ENCODE peak calls at places on chromosomes 2 and 18, in nine cellular contexts. One of them, this sample, is unnamed.

GRCh38 chr18:45222200-45222599 is 393.1 kb upstream of the SLC14A2 start:
- DNase-seq in effector memory CD4-positive, alpha-beta T cell: no peak
- DNase-seq in aorta: no peak
- DNase-seq in H7: no peak
- DNase-seq in astrocyte of the spinal cord: no peak
- DNase-seq in uterus: no peak
- DNase-seq in OCI-LY7: no peak
- DNase-seq in GM23338: no peak
- DNase-seq in GM23248: no peak
- DNase-seq in this sample: no peak

GRCh38 chr2:65114921-65115320 is 15.0 kb downstream of the RAB1A start:
- DNase-seq in astrocyte of the spinal cord: no peak
- DNase-seq in GM23338: no peak
- DNase-seq in effector memory CD4-positive, alpha-beta T cell: no peak
- DNase-seq in uterus: no peak
- DNase-seq in GM23248: no peak
- DNase-seq in aorta: no peak
- DNase-seq in OCI-LY7: no peak
- DNase-seq in H7: no peak
- DNase-seq in this sample: no peak

GRCh38 chr2:20674974-20675679 is 8.2 kb downstream of the GDF7 start:
- DNase-seq in aorta: peak; percentile 94
- DNase-seq in effector memory CD4-positive, alpha-beta T cell: no peak
- DNase-seq in H7: peak; percentile 28
- DNase-seq in uterus: peak; percentile 83
- DNase-seq in astrocyte of the spinal cord: peak; percentile 77
- DNase-seq in GM23248: peak; percentile 90
- DNase-seq in OCI-LY7: no peak
- DNase-seq in GM23338: no peak
- DNase-seq in this sample: no peak

GRCh38 chr2:24920813-24921441 is 890 bp upstream of the ADCY3 start:
- DNase-seq in GM23248: no peak
- DNase-seq in effector memory CD4-positive, alpha-beta T cell: no peak
- DNase-seq in uterus: no peak
- DNase-seq in OCI-LY7: peak; percentile 43
- DNase-seq in GM23338: peak; percentile 64
- DNase-seq in astrocyte of the spinal cord: no peak
- DNase-seq in aorta: peak; percentile 49
- DNase-seq in H7: peak; percentile 78
- DNase-seq in this sample: no peak

GRCh38 chr18:75128051-75128605 is 80.8 kb downstream of the PTGR3 start:
- DNase-seq in uterus: no peak
- DNase-seq in astrocyte of the spinal cord: no peak
- DNase-seq in OCI-LY7: no peak
- DNase-seq in effector memory CD4-positive, alpha-beta T cell: no peak
- DNase-seq in GM23338: no peak
- DNase-seq in GM23248: no peak
- DNase-seq in aorta: no peak
- DNase-seq in H7: peak; percentile 12
- DNase-seq in this sample: no peak

GRCh38 chr2:160051374-160051800 is 11.0 kb downstream of the PLA2R1 start:
- DNase-seq in GM23338: no peak
- DNase-seq in OCI-LY7: no peak
- DNase-seq in astrocyte of the spinal cord: no peak
- DNase-seq in H7: no peak
- DNase-seq in effector memory CD4-positive, alpha-beta T cell: no peak
- DNase-seq in uterus: no peak
- DNase-seq in GM23248: peak; percentile 57
- DNase-seq in aorta: no peak
- DNase-seq in this sample: no peak

GRCh38 chr18:58241877-58242276 is 197.9 kb downstream of the NEDD4L start:
- DNase-seq in aorta: no peak
- DNase-seq in H7: no peak
- DNase-seq in OCI-LY7: no peak
- DNase-seq in uterus: no peak
- DNase-seq in astrocyte of the spinal cord: peak; percentile 86
- DNase-seq in GM23248: peak; percentile 99
- DNase-seq in effector memory CD4-positive, alpha-beta T cell: no peak
- DNase-seq in GM23338: no peak
- DNase-seq in this sample: no peak

GRCh38 chr2:46545015-46545839 is 65.9 kb downstream of the TMEM247 start:
- DNase-seq in effector memory CD4-positive, alpha-beta T cell: no peak
- DNase-seq in GM23338: no peak
- DNase-seq in H7: no peak
- DNase-seq in GM23248: no peak
- DNase-seq in OCI-LY7: no peak
- DNase-seq in aorta: no peak
- DNase-seq in astrocyte of the spinal cord: no peak
- DNase-seq in uterus: no peak
- DNase-seq in this sample: no peak

GRCh38 chr2:128319457-128319772 is 747 bp upstream of the HS6ST1 start:
- DNase-seq in astrocyte of the spinal cord: no peak
- DNase-seq in OCI-LY7: no peak
- DNase-seq in uterus: no peak
- DNase-seq in H7: no peak
- DNase-seq in aorta: no peak
- DNase-seq in GM23338: no peak
- DNase-seq in effector memory CD4-positive, alpha-beta T cell: no peak
- DNase-seq in GM23248: no peak
- DNase-seq in this sample: no peak
- H3K4me3 ChIP-seq in astrocyte of the spinal cord: peak overlapping the region; percentile 49
- H3K4me3 ChIP-seq in OCI-LY7: no peak overlapping the region
- H3K4me3 ChIP-seq in uterus: peak overlapping the region; percentile 65
- H3K4me3 ChIP-seq in H7: peak overlapping the region; percentile 72
- H3K4me3 ChIP-seq in aorta: no peak overlapping the region
- H3K4me3 ChIP-seq in GM23338: peak overlapping the region; percentile 67
- H3K4me3 ChIP-seq in effector memory CD4-positive, alpha-beta T cell: peak overlapping the region; percentile 72
- H3K4me3 ChIP-seq in GM23248: peak overlapping the region; percentile 75
- H3K4me3 ChIP-seq in this sample: peak overlapping the region; percentile 57

GRCh38 chr2:17558878-17559277 is 18.4 kb downstream of the VSNL1 start:
- DNase-seq in uterus: no peak
- DNase-seq in GM23248: no peak
- DNase-seq in GM23338: peak; percentile 35
- DNase-seq in effector memory CD4-positive, alpha-beta T cell: no peak
- DNase-seq in astrocyte of the spinal cord: no peak
- DNase-seq in aorta: no peak
- DNase-seq in H7: peak; percentile 20
- DNase-seq in OCI-LY7: no peak
- DNase-seq in this sample: no peak
- H3K4me3 ChIP-seq in uterus: no peak overlapping the region
- H3K4me3 ChIP-seq in GM23248: no peak overlapping the region
- H3K4me3 ChIP-seq in GM23338: no peak overlapping the region
- H3K4me3 ChIP-seq in effector memory CD4-positive, alpha-beta T cell: no peak overlapping the region
- H3K4me3 ChIP-seq in astrocyte of the spinal cord: no peak overlapping the region
- H3K4me3 ChIP-seq in aorta: no peak overlapping the region
- H3K4me3 ChIP-seq in H7: no peak overlapping the region
- H3K4me3 ChIP-seq in OCI-LY7: no peak overlapping the region
- H3K4me3 ChIP-seq in this sample: no peak overlapping the region

GRCh38 chr2:145845207-145845894 is 1325.4 kb upstream of the ZEB2 start:
- DNase-seq in OCI-LY7: peak; percentile 18
- DNase-seq in aorta: no peak
- DNase-seq in H7: no peak
- DNase-seq in uterus: no peak
- DNase-seq in GM23338: no peak
- DNase-seq in astrocyte of the spinal cord: no peak
- DNase-seq in effector memory CD4-positive, alpha-beta T cell: no peak
- DNase-seq in GM23248: peak; percentile 28
- DNase-seq in this sample: no peak
- H3K4me3 ChIP-seq in OCI-LY7: no peak overlapping the region
- H3K4me3 ChIP-seq in aorta: no peak overlapping the region
- H3K4me3 ChIP-seq in H7: no peak overlapping the region
- H3K4me3 ChIP-seq in uterus: no peak overlapping the region
- H3K4me3 ChIP-seq in GM23338: no peak overlapping the region
- H3K4me3 ChIP-seq in astrocyte of the spinal cord: no peak overlapping the region
- H3K4me3 ChIP-seq in effector memory CD4-positive, alpha-beta T cell: no peak overlapping the region
- H3K4me3 ChIP-seq in GM23248: no peak overlapping the region
- H3K4me3 ChIP-seq in this sample: no peak overlapping the region

GRCh38 chr2:147530033-147530432 is 314.8 kb upstream of the ACVR2A start:
- DNase-seq in GM23248: no peak
- DNase-seq in uterus: no peak
- DNase-seq in astrocyte of the spinal cord: no peak
- DNase-seq in effector memory CD4-positive, alpha-beta T cell: no peak
- DNase-seq in aorta: no peak
- DNase-seq in OCI-LY7: no peak
- DNase-seq in H7: no peak
- DNase-seq in GM23338: no peak
- DNase-seq in this sample: no peak

GRCh38 chr2:147523415-147523814 is 321.4 kb upstream of the ACVR2A start:
- DNase-seq in effector memory CD4-positive, alpha-beta T cell: no peak
- DNase-seq in uterus: no peak
- DNase-seq in OCI-LY7: no peak
- DNase-seq in astrocyte of the spinal cord: no peak
- DNase-seq in H7: no peak
- DNase-seq in aorta: no peak
- DNase-seq in GM23248: no peak
- DNase-seq in GM23338: no peak
- DNase-seq in this sample: no peak

GRCh38 chr2:147524912-147525311 is 319.9 kb upstream of the ACVR2A start:
- DNase-seq in OCI-LY7: no peak
- DNase-seq in astrocyte of the spinal cord: no peak
- DNase-seq in effector memory CD4-positive, alpha-beta T cell: no peak
- DNase-seq in GM23338: no peak
- DNase-seq in GM23248: no peak
- DNase-seq in uterus: no peak
- DNase-seq in aorta: no peak
- DNase-seq in H7: no peak
- DNase-seq in this sample: no peak

GRCh38 chr2:147521936-147522335 is 322.9 kb upstream of the ACVR2A start:
- DNase-seq in GM23248: peak; percentile 5
- DNase-seq in OCI-LY7: no peak
- DNase-seq in aorta: no peak
- DNase-seq in effector memory CD4-positive, alpha-beta T cell: no peak
- DNase-seq in astrocyte of the spinal cord: no peak
- DNase-seq in H7: no peak
- DNase-seq in uterus: no peak
- DNase-seq in GM23338: no peak
- DNase-seq in this sample: no peak

DNA sequence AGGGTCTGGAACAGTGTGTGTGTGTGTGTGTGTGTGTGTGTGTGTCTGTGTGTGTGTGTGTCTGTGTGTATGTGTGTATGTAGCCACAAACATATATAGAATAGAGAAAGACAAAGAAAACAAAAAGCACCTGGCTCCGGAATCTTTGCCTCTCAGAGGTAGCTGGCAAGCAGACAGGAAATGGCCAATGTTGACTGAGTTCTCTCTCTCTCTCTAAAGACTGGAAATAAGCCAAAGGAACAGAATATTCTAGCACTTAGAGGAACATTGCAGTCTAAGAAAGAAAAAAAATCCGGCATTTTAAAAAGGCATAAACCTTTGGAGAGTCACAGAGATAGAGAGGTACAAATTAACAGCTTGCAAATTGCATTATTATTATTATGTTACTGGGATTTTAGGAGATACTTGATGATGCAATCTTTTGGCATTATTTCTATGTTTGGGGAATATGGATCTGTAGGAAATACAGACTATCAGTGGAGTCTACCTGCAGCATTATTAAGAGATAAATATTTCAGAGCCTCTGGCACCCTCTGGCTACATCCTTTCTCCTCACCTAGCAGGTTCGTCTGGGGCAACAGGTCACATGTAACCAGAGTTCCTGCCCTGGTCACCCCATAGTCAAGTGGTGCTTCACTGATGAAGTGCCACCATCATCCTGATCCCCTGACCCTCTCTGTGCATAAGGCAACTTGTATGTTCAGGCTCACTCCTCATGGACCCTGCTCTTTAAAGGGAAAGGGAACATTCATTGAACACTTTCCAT is 318.9 kb upstream of the ACVR2A start:
- DNase-seq in GM23248: no peak
- DNase-seq in H7: no peak
- DNase-seq in effector memory CD4-positive, alpha-beta T cell: no peak
- DNase-seq in GM23338: no peak
- DNase-seq in uterus: no peak
- DNase-seq in astrocyte of the spinal cord: no peak
- DNase-seq in aorta: no peak
- DNase-seq in OCI-LY7: no peak
- DNase-seq in this sample: no peak
- H3K4me3 ChIP-seq in GM23248: no peak overlapping the region
- H3K4me3 ChIP-seq in H7: no peak overlapping the region
- H3K4me3 ChIP-seq in effector memory CD4-positive, alpha-beta T cell: no peak overlapping the region
- H3K4me3 ChIP-seq in GM23338: no peak overlapping the region
- H3K4me3 ChIP-seq in uterus: no peak overlapping the region
- H3K4me3 ChIP-seq in astrocyte of the spinal cord: no peak overlapping the region
- H3K4me3 ChIP-seq in aorta: no peak overlapping the region
- H3K4me3 ChIP-seq in OCI-LY7: no peak overlapping the region
- H3K4me3 ChIP-seq in this sample: no peak overlapping the region

DNA sequence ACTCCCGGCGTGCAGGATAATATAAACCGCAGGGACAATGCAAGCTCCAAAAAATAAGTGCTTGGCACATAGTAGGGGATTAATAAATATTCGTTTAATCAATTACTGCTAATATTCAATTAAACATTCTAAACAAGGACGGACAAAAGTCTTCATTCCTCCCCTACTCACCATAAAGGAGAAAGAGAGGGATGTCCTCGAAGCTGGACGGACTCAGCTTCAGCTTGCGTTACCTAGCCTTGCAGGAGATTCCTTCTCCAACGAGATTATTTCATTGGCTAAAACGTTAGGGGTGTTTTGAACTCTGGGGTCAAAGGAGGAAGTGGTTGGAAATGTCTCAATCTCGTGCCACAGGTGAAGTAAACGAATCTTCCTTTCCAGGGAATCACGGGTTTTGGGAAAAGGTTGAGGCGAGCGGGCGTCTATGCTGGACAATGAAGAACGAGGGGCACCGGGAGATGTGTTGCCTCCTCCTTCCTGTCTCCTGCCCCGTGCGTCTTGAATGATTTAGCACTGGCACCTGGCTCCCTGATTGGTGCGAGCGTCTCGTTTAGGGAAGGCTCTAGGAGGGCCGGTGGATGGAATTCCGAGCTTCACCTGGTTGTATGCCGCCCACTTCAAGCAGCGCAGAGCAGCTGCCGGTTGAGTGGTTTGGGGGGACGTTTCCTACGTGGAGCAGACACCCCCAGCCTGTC is 2.0 kb upstream of the GAD1 start:
- DNase-seq in GM23248: no peak
- DNase-seq in H7: peak; percentile 56
- DNase-seq in astrocyte of the spinal cord: no peak
- DNase-seq in GM23338: peak; percentile 83
- DNase-seq in OCI-LY7: no peak
- DNase-seq in effector memory CD4-positive, alpha-beta T cell: no peak
- DNase-seq in aorta: no peak
- DNase-seq in uterus: no peak
- DNase-seq in this sample: no peak
- H3K4me3 ChIP-seq in GM23248: no peak overlapping the region
- H3K4me3 ChIP-seq in H7: peak overlapping the region; percentile 26
- H3K4me3 ChIP-seq in astrocyte of the spinal cord: no peak overlapping the region
- H3K4me3 ChIP-seq in GM23338: peak overlapping the region; percentile 63
- H3K4me3 ChIP-seq in OCI-LY7: no peak overlapping the region
- H3K4me3 ChIP-seq in effector memory CD4-positive, alpha-beta T cell: no peak overlapping the region
- H3K4me3 ChIP-seq in aorta: no peak overlapping the region
- H3K4me3 ChIP-seq in uterus: no peak overlapping the region
- H3K4me3 ChIP-seq in this sample: no peak overlapping the region